ENCODE peak calls at places on chromosomes 12 and 14, in six cellular contexts. One of them, this sample, is unnamed.

GRCh38 chr12:80485222-80485987 is 41.4 kb downstream of the PTPRQ start:
- DNase-seq in EL: no peak
- DNase-seq in stimulated activated CD4-positive, alpha-beta T cell treated with anti-CD3 and anti-CD28 coated beads, Interleukin-4, amount 100 ng/mL, for 1 hour: no peak
- DNase-seq in amygdala: no peak
- DNase-seq in stimulated activated CD8-positive, alpha-beta memory T cell treated with anti-CD3 and anti-CD28 coated beads, Interleukin-4, amount 100 ng/mL, for 4 hours: no peak
- DNase-seq in stromal cell of bone marrow: no peak
- DNase-seq in this sample: no peak

GRCh38 chr14:104864267-104865068 is 600 bp upstream of the CEP170B start:
- DNase-seq in amygdala: no peak
- DNase-seq in stromal cell of bone marrow: no peak
- DNase-seq in EL: no peak
- DNase-seq in stimulated activated CD4-positive, alpha-beta T cell treated with anti-CD3 and anti-CD28 coated beads, Interleukin-4, amount 100 ng/mL, for 1 hour: peak
- DNase-seq in stimulated activated CD8-positive, alpha-beta memory T cell treated with anti-CD3 and anti-CD28 coated beads, Interleukin-4, amount 100 ng/mL, for 4 hours: no peak
- DNase-seq in this sample: no peak

GRCh38 chr12:127149226-127149964 is 1117.6 kb upstream of the TMEM132C start:
- DNase-seq in stimulated activated CD8-positive, alpha-beta memory T cell treated with anti-CD3 and anti-CD28 coated beads, Interleukin-4, amount 100 ng/mL, for 4 hours: no peak
- DNase-seq in amygdala: no peak
- DNase-seq in stromal cell of bone marrow: no peak
- DNase-seq in EL: peak
- DNase-seq in stimulated activated CD4-positive, alpha-beta T cell treated with anti-CD3 and anti-CD28 coated beads, Interleukin-4, amount 100 ng/mL, for 1 hour: no peak
- DNase-seq in this sample: no peak

GRCh38 chr14:95663226-95663797 is 22.9 kb upstream of the TCL1B start:
- DNase-seq in stimulated activated CD4-positive, alpha-beta T cell treated with anti-CD3 and anti-CD28 coated beads, Interleukin-4, amount 100 ng/mL, for 1 hour: no peak
- DNase-seq in stimulated activated CD8-positive, alpha-beta memory T cell treated with anti-CD3 and anti-CD28 coated beads, Interleukin-4, amount 100 ng/mL, for 4 hours: no peak
- DNase-seq in amygdala: no peak
- DNase-seq in stromal cell of bone marrow: no peak
- DNase-seq in EL: no peak
- DNase-seq in this sample: no peak

GRCh38 chr12:63980211-63980610 is 135.7 kb downstream of the SRGAP1 start:
- DNase-seq in stimulated activated CD8-positive, alpha-beta memory T cell treated with anti-CD3 and anti-CD28 coated beads, Interleukin-4, amount 100 ng/mL, for 4 hours: no peak
- DNase-seq in stimulated activated CD4-positive, alpha-beta T cell treated with anti-CD3 and anti-CD28 coated beads, Interleukin-4, amount 100 ng/mL, for 1 hour: no peak
- DNase-seq in EL: no peak
- DNase-seq in amygdala: no peak
- DNase-seq in stromal cell of bone marrow: no peak
- DNase-seq in this sample: no peak

GRCh38 chr14:67690011-67690410 is 5.6 kb downstream of the RDH11 start:
- DNase-seq in EL: no peak
- DNase-seq in stimulated activated CD8-positive, alpha-beta memory T cell treated with anti-CD3 and anti-CD28 coated beads, Interleukin-4, amount 100 ng/mL, for 4 hours: no peak
- DNase-seq in stimulated activated CD4-positive, alpha-beta T cell treated with anti-CD3 and anti-CD28 coated beads, Interleukin-4, amount 100 ng/mL, for 1 hour: no peak
- DNase-seq in amygdala: no peak
- DNase-seq in stromal cell of bone marrow: no peak
- DNase-seq in this sample: no peak

GRCh38 chr12:69024413-69024812 is 91.4 kb upstream of the CPM start:
- DNase-seq in stromal cell of bone marrow: no peak
- DNase-seq in EL: no peak
- DNase-seq in stimulated activated CD8-positive, alpha-beta memory T cell treated with anti-CD3 and anti-CD28 coated beads, Interleukin-4, amount 100 ng/mL, for 4 hours: no peak
- DNase-seq in amygdala: no peak
- DNase-seq in stimulated activated CD4-positive, alpha-beta T cell treated with anti-CD3 and anti-CD28 coated beads, Interleukin-4, amount 100 ng/mL, for 1 hour: no peak
- DNase-seq in this sample: no peak

GRCh38 chr12:4153343-4153892 is 120.1 kb upstream of the CCND2 start:
- DNase-seq in EL: no peak
- DNase-seq in stromal cell of bone marrow: no peak
- DNase-seq in stimulated activated CD4-positive, alpha-beta T cell treated with anti-CD3 and anti-CD28 coated beads, Interleukin-4, amount 100 ng/mL, for 1 hour: peak
- DNase-seq in amygdala: no peak
- DNase-seq in stimulated activated CD8-positive, alpha-beta memory T cell treated with anti-CD3 and anti-CD28 coated beads, Interleukin-4, amount 100 ng/mL, for 4 hours: peak
- DNase-seq in this sample: no peak

GRCh38 chr14:88168498-88169165 is 154.4 kb downstream of the KCNK10 start:
- DNase-seq in stimulated activated CD8-positive, alpha-beta memory T cell treated with anti-CD3 and anti-CD28 coated beads, Interleukin-4, amount 100 ng/mL, for 4 hours: peak
- DNase-seq in amygdala: no peak
- DNase-seq in EL: peak
- DNase-seq in stimulated activated CD4-positive, alpha-beta T cell treated with anti-CD3 and anti-CD28 coated beads, Interleukin-4, amount 100 ng/mL, for 1 hour: peak
- DNase-seq in stromal cell of bone marrow: peak
- DNase-seq in this sample: no peak

GRCh38 chr12:91732086-91732485 is 413.6 kb downstream of the BTG1 start:
- DNase-seq in EL: peak
- DNase-seq in amygdala: no peak
- DNase-seq in stimulated activated CD8-positive, alpha-beta memory T cell treated with anti-CD3 and anti-CD28 coated beads, Interleukin-4, amount 100 ng/mL, for 4 hours: no peak
- DNase-seq in stimulated activated CD4-positive, alpha-beta T cell treated with anti-CD3 and anti-CD28 coated beads, Interleukin-4, amount 100 ng/mL, for 1 hour: no peak
- DNase-seq in stromal cell of bone marrow: peak
- DNase-seq in this sample: no peak

GRCh38 chr14:106377432-106377831 is 851.0 kb downstream of the TMEM121 start:
- DNase-seq in stimulated activated CD8-positive, alpha-beta memory T cell treated with anti-CD3 and anti-CD28 coated beads, Interleukin-4, amount 100 ng/mL, for 4 hours: no peak
- DNase-seq in amygdala: no peak
- DNase-seq in EL: no peak
- DNase-seq in stimulated activated CD4-positive, alpha-beta T cell treated with anti-CD3 and anti-CD28 coated beads, Interleukin-4, amount 100 ng/mL, for 1 hour: no peak
- DNase-seq in stromal cell of bone marrow: no peak
- DNase-seq in this sample: no peak

GRCh38 chr12:1799068-1799881 is 21.1 kb upstream of the LRTM2 start:
- DNase-seq in stimulated activated CD4-positive, alpha-beta T cell treated with anti-CD3 and anti-CD28 coated beads, Interleukin-4, amount 100 ng/mL, for 1 hour: no peak
- DNase-seq in stimulated activated CD8-positive, alpha-beta memory T cell treated with anti-CD3 and anti-CD28 coated beads, Interleukin-4, amount 100 ng/mL, for 4 hours: no peak
- DNase-seq in EL: no peak
- DNase-seq in stromal cell of bone marrow: no peak
- DNase-seq in amygdala: no peak
- DNase-seq in this sample: no peak

GRCh38 chr12:69874606-69875005 is 49.6 kb downstream of the MYRFL start:
- DNase-seq in stimulated activated CD8-positive, alpha-beta memory T cell treated with anti-CD3 and anti-CD28 coated beads, Interleukin-4, amount 100 ng/mL, for 4 hours: no peak
- DNase-seq in stimulated activated CD4-positive, alpha-beta T cell treated with anti-CD3 and anti-CD28 coated beads, Interleukin-4, amount 100 ng/mL, for 1 hour: no peak
- DNase-seq in stromal cell of bone marrow: no peak
- DNase-seq in amygdala: no peak
- DNase-seq in EL: no peak
- DNase-seq in this sample: no peak

GRCh38 chr12:72366255-72366654 is 94.1 kb downstream of the TRHDE start:
- DNase-seq in amygdala: no peak
- DNase-seq in stimulated activated CD8-positive, alpha-beta memory T cell treated with anti-CD3 and anti-CD28 coated beads, Interleukin-4, amount 100 ng/mL, for 4 hours: no peak
- DNase-seq in EL: no peak
- DNase-seq in stromal cell of bone marrow: no peak
- DNase-seq in stimulated activated CD4-positive, alpha-beta T cell treated with anti-CD3 and anti-CD28 coated beads, Interleukin-4, amount 100 ng/mL, for 1 hour: no peak
- DNase-seq in this sample: no peak

GRCh38 chr14:89952581-89952980 is 1.9 kb downstream of the EFCAB11 start:
- DNase-seq in EL: no peak
- DNase-seq in amygdala: no peak
- DNase-seq in stimulated activated CD4-positive, alpha-beta T cell treated with anti-CD3 and anti-CD28 coated beads, Interleukin-4, amount 100 ng/mL, for 1 hour: no peak
- DNase-seq in stimulated activated CD8-positive, alpha-beta memory T cell treated with anti-CD3 and anti-CD28 coated beads, Interleukin-4, amount 100 ng/mL, for 4 hours: no peak
- DNase-seq in stromal cell of bone marrow: no peak
- DNase-seq in this sample: no peak

GRCh38 chr12:71152838-71153237 is 5.0 kb downstream of the TSPAN8 start:
- DNase-seq in EL: no peak
- DNase-seq in stromal cell of bone marrow: no peak
- DNase-seq in stimulated activated CD8-positive, alpha-beta memory T cell treated with anti-CD3 and anti-CD28 coated beads, Interleukin-4, amount 100 ng/mL, for 4 hours: no peak
- DNase-seq in amygdala: no peak
- DNase-seq in stimulated activated CD4-positive, alpha-beta T cell treated with anti-CD3 and anti-CD28 coated beads, Interleukin-4, amount 100 ng/mL, for 1 hour: no peak
- DNase-seq in this sample: no peak

GRCh38 chr14:102777711-102778615 is 714 bp downstream of the TRAF3 start:
- DNase-seq in amygdala: peak
- DNase-seq in EL: peak
- DNase-seq in stimulated activated CD4-positive, alpha-beta T cell treated with anti-CD3 and anti-CD28 coated beads, Interleukin-4, amount 100 ng/mL, for 1 hour: peak
- DNase-seq in stimulated activated CD8-positive, alpha-beta memory T cell treated with anti-CD3 and anti-CD28 coated beads, Interleukin-4, amount 100 ng/mL, for 4 hours: no peak
- DNase-seq in stromal cell of bone marrow: no peak
- DNase-seq in this sample: peak

GRCh38 chr14:30211326-30211725 is 283.7 kb upstream of the PRKD1 start:
- DNase-seq in stromal cell of bone marrow: no peak
- DNase-seq in stimulated activated CD4-positive, alpha-beta T cell treated with anti-CD3 and anti-CD28 coated beads, Interleukin-4, amount 100 ng/mL, for 1 hour: no peak
- DNase-seq in EL: peak
- DNase-seq in stimulated activated CD8-positive, alpha-beta memory T cell treated with anti-CD3 and anti-CD28 coated beads, Interleukin-4, amount 100 ng/mL, for 4 hours: no peak
- DNase-seq in amygdala: no peak
- DNase-seq in this sample: no peak

GRCh38 chr14:75521415-75522199 is 662 bp upstream of the BATF start:
- DNase-seq in stromal cell of bone marrow: no peak
- DNase-seq in amygdala: no peak
- DNase-seq in stimulated activated CD8-positive, alpha-beta memory T cell treated with anti-CD3 and anti-CD28 coated beads, Interleukin-4, amount 100 ng/mL, for 4 hours: no peak
- DNase-seq in stimulated activated CD4-positive, alpha-beta T cell treated with anti-CD3 and anti-CD28 coated beads, Interleukin-4, amount 100 ng/mL, for 1 hour: no peak
- DNase-seq in EL: no peak
- DNase-seq in this sample: no peak

GRCh38 chr12:106736051-106736957 is 38.2 kb upstream of the RIC8B start:
- DNase-seq in amygdala: no peak
- DNase-seq in stimulated activated CD4-positive, alpha-beta T cell treated with anti-CD3 and anti-CD28 coated beads, Interleukin-4, amount 100 ng/mL, for 1 hour: no peak
- DNase-seq in stimulated activated CD8-positive, alpha-beta memory T cell treated with anti-CD3 and anti-CD28 coated beads, Interleukin-4, amount 100 ng/mL, for 4 hours: no peak
- DNase-seq in EL: no peak
- DNase-seq in stromal cell of bone marrow: no peak
- DNase-seq in this sample: no peak

GRCh38 chr14:99678198-99678597 is 5.9 kb upstream of the CYP46A1 start:
- DNase-seq in amygdala: no peak
- DNase-seq in stromal cell of bone marrow: no peak
- DNase-seq in stimulated activated CD8-positive, alpha-beta memory T cell treated with anti-CD3 and anti-CD28 coated beads, Interleukin-4, amount 100 ng/mL, for 4 hours: no peak
- DNase-seq in EL: no peak
- DNase-seq in stimulated activated CD4-positive, alpha-beta T cell treated with anti-CD3 and anti-CD28 coated beads, Interleukin-4, amount 100 ng/mL, for 1 hour: no peak
- DNase-seq in this sample: peak

GRCh38 chr14:68442828-68443460 is 349.9 kb downstream of the ZFP36L1 start:
- DNase-seq in stromal cell of bone marrow: peak
- DNase-seq in stimulated activated CD8-positive, alpha-beta memory T cell treated with anti-CD3 and anti-CD28 coated beads, Interleukin-4, amount 100 ng/mL, for 4 hours: no peak
- DNase-seq in amygdala: no peak
- DNase-seq in EL: peak
- DNase-seq in stimulated activated CD4-positive, alpha-beta T cell treated with anti-CD3 and anti-CD28 coated beads, Interleukin-4, amount 100 ng/mL, for 1 hour: no peak
- DNase-seq in this sample: no peak

GRCh38 chr14:74655597-74656389 is 43.8 kb upstream of the LTBP2 start:
- DNase-seq in stimulated activated CD8-positive, alpha-beta memory T cell treated with anti-CD3 and anti-CD28 coated beads, Interleukin-4, amount 100 ng/mL, for 4 hours: no peak
- DNase-seq in stromal cell of bone marrow: no peak
- DNase-seq in stimulated activated CD4-positive, alpha-beta T cell treated with anti-CD3 and anti-CD28 coated beads, Interleukin-4, amount 100 ng/mL, for 1 hour: no peak
- DNase-seq in amygdala: no peak
- DNase-seq in EL: peak
- DNase-seq in this sample: no peak

GRCh38 chr14:89378119-89378518 is 38.9 kb downstream of the FOXN3 start:
- DNase-seq in amygdala: no peak
- DNase-seq in stromal cell of bone marrow: no peak
- DNase-seq in stimulated activated CD4-positive, alpha-beta T cell treated with anti-CD3 and anti-CD28 coated beads, Interleukin-4, amount 100 ng/mL, for 1 hour: peak
- DNase-seq in stimulated activated CD8-positive, alpha-beta memory T cell treated with anti-CD3 and anti-CD28 coated beads, Interleukin-4, amount 100 ng/mL, for 4 hours: no peak
- DNase-seq in EL: peak
- DNase-seq in this sample: no peak

GRCh38 chr12:75994069-75994740 is 37.4 kb downstream of the PHLDA1 start:
- DNase-seq in stimulated activated CD8-positive, alpha-beta memory T cell treated with anti-CD3 and anti-CD28 coated beads, Interleukin-4, amount 100 ng/mL, for 4 hours: no peak
- DNase-seq in amygdala: no peak
- DNase-seq in stimulated activated CD4-positive, alpha-beta T cell treated with anti-CD3 and anti-CD28 coated beads, Interleukin-4, amount 100 ng/mL, for 1 hour: no peak
- DNase-seq in EL: no peak
- DNase-seq in stromal cell of bone marrow: no peak
- DNase-seq in this sample: no peak

GRCh38 chr12:18799561-18799960 is 61.6 kb downstream of the CAPZA3 start:
- DNase-seq in EL: peak
- DNase-seq in amygdala: no peak
- DNase-seq in stimulated activated CD4-positive, alpha-beta T cell treated with anti-CD3 and anti-CD28 coated beads, Interleukin-4, amount 100 ng/mL, for 1 hour: no peak
- DNase-seq in stromal cell of bone marrow: no peak
- DNase-seq in stimulated activated CD8-positive, alpha-beta memory T cell treated with anti-CD3 and anti-CD28 coated beads, Interleukin-4, amount 100 ng/mL, for 4 hours: no peak
- DNase-seq in this sample: no peak

This sample was measured in cardiac septum.